ENCODE peak calls at places on chromosomes 11 and 22, in nine cellular contexts. One of them, this sample, is unnamed. For H3K4me1, the result is how much of the 10 kb centered on the place peaks cover.

GRCh38 chr11:86228967-86229330 is 15.6 kb upstream of the EED start:
- DNase-seq in naive thymus-derived CD4-positive, alpha-beta T cell: no peak
- DNase-seq in CD8-positive, alpha-beta T cell: no peak
- DNase-seq in endothelial cell of umbilical vein: no peak
- DNase-seq in stomach: no peak
- DNase-seq in H9: no peak
- DNase-seq in PC-3: peak
- DNase-seq in HAP-1: no peak
- DNase-seq in psoas muscle: no peak
- DNase-seq in this sample: no peak

GRCh38 chr11:72519220-72519881 is 85.0 kb upstream of the CLPB start:
- DNase-seq in naive thymus-derived CD4-positive, alpha-beta T cell: peak
- DNase-seq in CD8-positive, alpha-beta T cell: no peak
- DNase-seq in endothelial cell of umbilical vein: no peak
- DNase-seq in stomach: no peak
- DNase-seq in H9: no peak
- DNase-seq in PC-3: no peak
- DNase-seq in HAP-1: no peak
- DNase-seq in psoas muscle: no peak
- DNase-seq in this sample: no peak

GRCh38 chr11:121996574-121996973 is 119.4 kb downstream of the BLID start:
- DNase-seq in naive thymus-derived CD4-positive, alpha-beta T cell: no peak
- DNase-seq in CD8-positive, alpha-beta T cell: no peak
- DNase-seq in endothelial cell of umbilical vein: no peak
- DNase-seq in stomach: no peak
- DNase-seq in H9: no peak
- DNase-seq in PC-3: no peak
- DNase-seq in HAP-1: no peak
- DNase-seq in psoas muscle: no peak
- DNase-seq in this sample: no peak

GRCh38 chr11:71086687-71087258 is 165.6 kb downstream of the SHANK2 start:
- DNase-seq in naive thymus-derived CD4-positive, alpha-beta T cell: no peak
- DNase-seq in CD8-positive, alpha-beta T cell: no peak
- DNase-seq in endothelial cell of umbilical vein: no peak
- DNase-seq in stomach: no peak
- DNase-seq in H9: peak
- DNase-seq in PC-3: peak
- DNase-seq in HAP-1: no peak
- DNase-seq in psoas muscle: no peak
- DNase-seq in this sample: no peak

GRCh38 chr11:69234171-69234570 is 59.8 kb upstream of the MYEOV start:
- DNase-seq in naive thymus-derived CD4-positive, alpha-beta T cell: no peak
- DNase-seq in CD8-positive, alpha-beta T cell: peak
- DNase-seq in endothelial cell of umbilical vein: no peak
- DNase-seq in stomach: peak
- DNase-seq in H9: peak
- DNase-seq in PC-3: no peak
- DNase-seq in HAP-1: no peak
- DNase-seq in psoas muscle: no peak
- DNase-seq in this sample: no peak

GRCh38 chr22:35564975-35565867 is 24.6 kb downstream of the RASD2 start:
- DNase-seq in naive thymus-derived CD4-positive, alpha-beta T cell: no peak
- DNase-seq in CD8-positive, alpha-beta T cell: no peak
- DNase-seq in endothelial cell of umbilical vein: no peak
- DNase-seq in stomach: no peak
- DNase-seq in H9: no peak
- DNase-seq in PC-3: no peak
- DNase-seq in HAP-1: no peak
- DNase-seq in psoas muscle: no peak
- DNase-seq in this sample: no peak

GRCh38 chr22:32617271-32617670 is 142.7 kb downstream of the FBXO7 start:
- DNase-seq in naive thymus-derived CD4-positive, alpha-beta T cell: no peak
- DNase-seq in CD8-positive, alpha-beta T cell: no peak
- DNase-seq in endothelial cell of umbilical vein: no peak
- DNase-seq in stomach: no peak
- DNase-seq in H9: no peak
- DNase-seq in PC-3: no peak
- DNase-seq in HAP-1: no peak
- DNase-seq in psoas muscle: no peak
- DNase-seq in this sample: no peak

GRCh38 chr11:62542111-62542745 is 4.4 kb downstream of the AHNAK start:
- DNase-seq in naive thymus-derived CD4-positive, alpha-beta T cell: no peak
- DNase-seq in CD8-positive, alpha-beta T cell: no peak
- DNase-seq in endothelial cell of umbilical vein: no peak
- DNase-seq in stomach: peak
- DNase-seq in H9: no peak
- DNase-seq in PC-3: no peak
- DNase-seq in HAP-1: no peak
- DNase-seq in psoas muscle: no peak
- DNase-seq in this sample: no peak

GRCh38 chr22:37203354-37204044 is 8.8 kb downstream of the SSTR3 start:
- DNase-seq in naive thymus-derived CD4-positive, alpha-beta T cell: no peak
- DNase-seq in CD8-positive, alpha-beta T cell: no peak
- DNase-seq in endothelial cell of umbilical vein: no peak
- DNase-seq in stomach: no peak
- DNase-seq in H9: no peak
- DNase-seq in PC-3: no peak
- DNase-seq in HAP-1: no peak
- DNase-seq in psoas muscle: peak
- DNase-seq in this sample: no peak

GRCh38 chr22:17964647-17965046 is 59.7 kb downstream of the MICAL3 start:
- DNase-seq in naive thymus-derived CD4-positive, alpha-beta T cell: no peak
- DNase-seq in CD8-positive, alpha-beta T cell: no peak
- DNase-seq in endothelial cell of umbilical vein: no peak
- DNase-seq in stomach: no peak
- DNase-seq in H9: no peak
- DNase-seq in PC-3: no peak
- DNase-seq in HAP-1: no peak
- DNase-seq in psoas muscle: no peak
- DNase-seq in this sample: no peak

GRCh38 chr11:37450613-37451012 is 852.6 kb upstream of the RAG2 start:
- DNase-seq in naive thymus-derived CD4-positive, alpha-beta T cell: no peak
- DNase-seq in CD8-positive, alpha-beta T cell: no peak
- DNase-seq in endothelial cell of umbilical vein: no peak
- DNase-seq in stomach: no peak
- DNase-seq in H9: no peak
- DNase-seq in PC-3: no peak
- DNase-seq in HAP-1: no peak
- DNase-seq in psoas muscle: no peak
- DNase-seq in this sample: no peak

GRCh38 chr11:102437727-102438126 is 14.8 kb downstream of the TMEM123 start:
- DNase-seq in naive thymus-derived CD4-positive, alpha-beta T cell: no peak
- DNase-seq in CD8-positive, alpha-beta T cell: no peak
- DNase-seq in endothelial cell of umbilical vein: no peak
- DNase-seq in stomach: no peak
- DNase-seq in H9: no peak
- DNase-seq in PC-3: no peak
- DNase-seq in HAP-1: no peak
- DNase-seq in psoas muscle: no peak
- DNase-seq in this sample: no peak

GRCh38 chr11:88357323-88358039 is 19.9 kb upstream of the CTSC start:
- DNase-seq in naive thymus-derived CD4-positive, alpha-beta T cell: no peak
- DNase-seq in CD8-positive, alpha-beta T cell: no peak
- DNase-seq in endothelial cell of umbilical vein: no peak
- DNase-seq in stomach: no peak
- DNase-seq in H9: no peak
- DNase-seq in PC-3: peak
- DNase-seq in HAP-1: peak
- DNase-seq in psoas muscle: no peak
- DNase-seq in this sample: no peak

GRCh38 chr11:75365711-75366181 is 14.3 kb upstream of the ARRB1 start:
- DNase-seq in naive thymus-derived CD4-positive, alpha-beta T cell: no peak
- DNase-seq in CD8-positive, alpha-beta T cell: no peak
- DNase-seq in endothelial cell of umbilical vein: peak
- DNase-seq in stomach: no peak
- DNase-seq in H9: no peak
- DNase-seq in PC-3: peak
- DNase-seq in HAP-1: no peak
- DNase-seq in psoas muscle: no peak
- DNase-seq in this sample: no peak

GRCh38 chr11:67571443-67571842 is 12.2 kb upstream of the GSTP1 start:
- DNase-seq in naive thymus-derived CD4-positive, alpha-beta T cell: no peak
- DNase-seq in CD8-positive, alpha-beta T cell: no peak
- DNase-seq in endothelial cell of umbilical vein: no peak
- DNase-seq in stomach: no peak
- DNase-seq in H9: no peak
- DNase-seq in PC-3: no peak
- DNase-seq in HAP-1: no peak
- DNase-seq in psoas muscle: no peak
- DNase-seq in this sample: no peak

GRCh38 chr11:28585007-28585406 is 476.8 kb downstream of the METTL15 start:
- DNase-seq in naive thymus-derived CD4-positive, alpha-beta T cell: no peak
- DNase-seq in CD8-positive, alpha-beta T cell: no peak
- DNase-seq in endothelial cell of umbilical vein: no peak
- DNase-seq in stomach: no peak
- DNase-seq in H9: no peak
- DNase-seq in PC-3: no peak
- DNase-seq in HAP-1: no peak
- DNase-seq in psoas muscle: no peak
- DNase-seq in this sample: no peak

GRCh38 chr11:1654388-1655167 is 25.0 kb downstream of the KRTAP5-5 start:
- DNase-seq in naive thymus-derived CD4-positive, alpha-beta T cell: no peak
- DNase-seq in CD8-positive, alpha-beta T cell: no peak
- DNase-seq in endothelial cell of umbilical vein: peak
- DNase-seq in stomach: no peak
- DNase-seq in H9: no peak
- DNase-seq in PC-3: no peak
- DNase-seq in HAP-1: no peak
- DNase-seq in psoas muscle: no peak
- DNase-seq in this sample: no peak

DNA sequence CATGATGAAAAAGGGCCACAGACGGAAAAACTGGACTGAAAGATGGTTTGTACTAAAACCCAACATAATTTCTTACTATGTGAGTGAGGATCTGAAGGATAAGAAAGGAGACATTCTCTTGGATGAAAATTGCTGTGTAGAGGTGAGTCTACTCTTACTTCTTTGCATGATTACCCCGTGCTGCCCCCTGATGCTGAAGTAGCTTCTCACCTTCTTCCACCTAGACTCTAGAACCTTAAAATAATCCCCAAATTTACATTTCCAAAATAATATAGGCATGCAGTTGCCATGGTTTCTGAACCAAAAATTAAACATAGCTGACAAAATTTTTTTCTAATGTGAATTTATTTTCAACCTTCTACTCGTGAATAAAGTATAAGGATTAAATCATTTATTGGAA is 64.2 kb downstream of the SWAP70 start:
- DNase-seq in naive thymus-derived CD4-positive, alpha-beta T cell: no peak
- DNase-seq in CD8-positive, alpha-beta T cell: no peak
- DNase-seq in endothelial cell of umbilical vein: no peak
- DNase-seq in stomach: no peak
- DNase-seq in H9: no peak
- DNase-seq in PC-3: no peak
- DNase-seq in HAP-1: no peak
- DNase-seq in psoas muscle: no peak
- DNase-seq in this sample: no peak
- H3K4me1 ChIP-seq in naive thymus-derived CD4-positive, alpha-beta T cell: under half
- H3K4me1 ChIP-seq in CD8-positive, alpha-beta T cell: under half
- H3K4me1 ChIP-seq in endothelial cell of umbilical vein: under half
- H3K4me1 ChIP-seq in stomach: under half
- H3K4me1 ChIP-seq in H9: under half
- H3K4me1 ChIP-seq in PC-3: under half
- H3K4me1 ChIP-seq in HAP-1: under half
- H3K4me1 ChIP-seq in psoas muscle: under half
- H3K4me1 ChIP-seq in this sample: under half

GRCh38 chr11:91404344-91404743 is 820.3 kb upstream of the FAT3 start:
- DNase-seq in naive thymus-derived CD4-positive, alpha-beta T cell: no peak
- DNase-seq in CD8-positive, alpha-beta T cell: no peak
- DNase-seq in endothelial cell of umbilical vein: no peak
- DNase-seq in stomach: no peak
- DNase-seq in H9: no peak
- DNase-seq in PC-3: no peak
- DNase-seq in HAP-1: no peak
- DNase-seq in psoas muscle: no peak
- DNase-seq in this sample: no peak

GRCh38 chr11:91407842-91408241 is 816.8 kb upstream of the FAT3 start:
- DNase-seq in naive thymus-derived CD4-positive, alpha-beta T cell: no peak
- DNase-seq in CD8-positive, alpha-beta T cell: no peak
- DNase-seq in endothelial cell of umbilical vein: no peak
- DNase-seq in stomach: no peak
- DNase-seq in H9: no peak
- DNase-seq in PC-3: no peak
- DNase-seq in HAP-1: no peak
- DNase-seq in psoas muscle: no peak
- DNase-seq in this sample: no peak

GRCh38 chr11:91406009-91406408 is 818.6 kb upstream of the FAT3 start:
- DNase-seq in naive thymus-derived CD4-positive, alpha-beta T cell: no peak
- DNase-seq in CD8-positive, alpha-beta T cell: no peak
- DNase-seq in endothelial cell of umbilical vein: no peak
- DNase-seq in stomach: no peak
- DNase-seq in H9: no peak
- DNase-seq in PC-3: no peak
- DNase-seq in HAP-1: no peak
- DNase-seq in psoas muscle: no peak
- DNase-seq in this sample: no peak
- H3K4me1 ChIP-seq in naive thymus-derived CD4-positive, alpha-beta T cell: under half
- H3K4me1 ChIP-seq in CD8-positive, alpha-beta T cell: under half
- H3K4me1 ChIP-seq in endothelial cell of umbilical vein: under half
- H3K4me1 ChIP-seq in stomach: under half
- H3K4me1 ChIP-seq in H9: under half
- H3K4me1 ChIP-seq in PC-3: under half
- H3K4me1 ChIP-seq in HAP-1: under half
- H3K4me1 ChIP-seq in psoas muscle: under half
- H3K4me1 ChIP-seq in this sample: under half

DNA sequence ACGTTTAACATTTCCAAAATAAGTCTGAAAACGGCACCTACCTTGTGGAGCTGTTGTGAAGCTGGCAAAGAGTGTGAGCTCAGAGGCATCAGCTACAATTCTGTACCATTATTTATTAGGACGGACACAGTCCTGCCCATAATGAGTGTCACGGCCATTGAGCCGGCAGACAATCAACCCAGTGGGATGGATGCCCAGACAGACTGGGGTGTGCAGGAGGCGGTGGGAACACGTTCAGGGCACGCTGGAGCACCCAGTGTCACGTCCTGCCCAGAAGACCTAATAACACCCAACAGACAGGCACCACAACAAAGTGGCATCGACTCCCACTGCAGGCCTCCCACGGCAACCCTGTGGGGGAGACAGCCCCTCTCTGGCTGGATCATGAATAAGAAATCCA is 34.5 kb downstream of the TPST2 start:
- DNase-seq in naive thymus-derived CD4-positive, alpha-beta T cell: no peak
- DNase-seq in CD8-positive, alpha-beta T cell: no peak
- DNase-seq in endothelial cell of umbilical vein: no peak
- DNase-seq in stomach: no peak
- DNase-seq in H9: no peak
- DNase-seq in PC-3: no peak
- DNase-seq in HAP-1: no peak
- DNase-seq in psoas muscle: no peak
- DNase-seq in this sample: no peak
- H3K4me1 ChIP-seq in naive thymus-derived CD4-positive, alpha-beta T cell: under half
- H3K4me1 ChIP-seq in CD8-positive, alpha-beta T cell: under half
- H3K4me1 ChIP-seq in endothelial cell of umbilical vein: under half
- H3K4me1 ChIP-seq in stomach: under half
- H3K4me1 ChIP-seq in H9: under half
- H3K4me1 ChIP-seq in PC-3: under half
- H3K4me1 ChIP-seq in HAP-1: under half
- H3K4me1 ChIP-seq in psoas muscle: half or more
- H3K4me1 ChIP-seq in this sample: under half

DNA sequence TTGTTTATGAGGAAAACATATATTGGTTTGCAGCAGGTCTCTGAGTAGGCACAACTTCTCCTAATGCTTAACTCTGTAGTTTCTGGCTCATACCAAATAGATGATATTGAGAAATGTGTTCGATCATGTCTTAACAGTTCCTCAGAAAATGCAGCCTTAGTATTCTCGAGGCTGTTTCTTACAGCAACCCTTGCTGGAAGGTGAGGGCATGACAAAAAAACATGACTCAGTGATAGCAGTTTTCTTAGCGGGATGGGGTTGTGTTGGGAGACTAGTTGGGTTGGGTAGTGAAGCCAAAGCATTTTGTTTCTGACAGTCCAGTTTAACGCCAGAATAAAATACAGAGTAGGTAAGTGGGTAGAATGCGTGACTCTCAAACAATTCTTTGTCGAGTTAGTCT is 94.7 kb upstream of the PARVA start:
- DNase-seq in naive thymus-derived CD4-positive, alpha-beta T cell: no peak
- DNase-seq in CD8-positive, alpha-beta T cell: no peak
- DNase-seq in endothelial cell of umbilical vein: no peak
- DNase-seq in stomach: no peak
- DNase-seq in H9: no peak
- DNase-seq in PC-3: no peak
- DNase-seq in HAP-1: no peak
- DNase-seq in psoas muscle: no peak
- DNase-seq in this sample: no peak
- H3K4me1 ChIP-seq in naive thymus-derived CD4-positive, alpha-beta T cell: under half
- H3K4me1 ChIP-seq in CD8-positive, alpha-beta T cell: under half
- H3K4me1 ChIP-seq in endothelial cell of umbilical vein: under half
- H3K4me1 ChIP-seq in stomach: half or more
- H3K4me1 ChIP-seq in H9: under half
- H3K4me1 ChIP-seq in PC-3: half or more
- H3K4me1 ChIP-seq in HAP-1: under half
- H3K4me1 ChIP-seq in psoas muscle: under half
- H3K4me1 ChIP-seq in this sample: under half

This sample was measured in vagina.